ENCODE peak calls at places on chromosomes 16 and 17, in six cellular contexts. One of them, this sample, is unnamed.

GRCh38 chr16:51327001-51327400 is 175.9 kb upstream of the SALL1 start:
- DNase-seq in NCI-H1105: no peak
- DNase-seq in NCI-H1092 treated with DMSO at 0.1 percent for 48 hours: no peak
- DNase-seq in progenitor cell of endocrine pancreas: no peak
- DNase-seq in NCI-H2081: no peak
- DNase-seq in ELR: peak
- DNase-seq in this sample: peak

GRCh38 chr17:67027031-67027628 is 17.2 kb upstream of the CACNG1 start:
- DNase-seq in NCI-H1105: no peak
- DNase-seq in NCI-H1092 treated with DMSO at 0.1 percent for 48 hours: no peak
- DNase-seq in progenitor cell of endocrine pancreas: no peak
- DNase-seq in NCI-H2081: no peak
- DNase-seq in ELR: peak
- DNase-seq in this sample: peak

GRCh38 chr17:78901806-78902205 is 1.2 kb downstream of the CEP295NL start:
- DNase-seq in NCI-H1105: no peak
- DNase-seq in NCI-H1092 treated with DMSO at 0.1 percent for 48 hours: no peak
- DNase-seq in progenitor cell of endocrine pancreas: no peak
- DNase-seq in NCI-H2081: no peak
- DNase-seq in ELR: no peak
- DNase-seq in this sample: no peak

GRCh38 chr17:30291571-30292489 is at the start of gene BLMH:
- DNase-seq in NCI-H1105: peak
- DNase-seq in NCI-H1092 treated with DMSO at 0.1 percent for 48 hours: peak
- DNase-seq in progenitor cell of endocrine pancreas: peak
- DNase-seq in NCI-H2081: peak
- DNase-seq in ELR: peak
- DNase-seq in this sample: peak

GRCh38 chr17:51050291-51051033 is 70.2 kb downstream of the SPAG9 start:
- DNase-seq in NCI-H1105: no peak
- DNase-seq in NCI-H1092 treated with DMSO at 0.1 percent for 48 hours: no peak
- DNase-seq in progenitor cell of endocrine pancreas: no peak
- DNase-seq in NCI-H2081: no peak
- DNase-seq in ELR: peak
- DNase-seq in this sample: peak

GRCh38 chr17:77558846-77559626 is 399.5 kb upstream of the TNRC6C start:
- DNase-seq in NCI-H1105: no peak
- DNase-seq in NCI-H1092 treated with DMSO at 0.1 percent for 48 hours: no peak
- DNase-seq in progenitor cell of endocrine pancreas: no peak
- DNase-seq in NCI-H2081: no peak
- DNase-seq in ELR: peak
- DNase-seq in this sample: peak

GRCh38 chr17:31085563-31085962 is 9.2 kb upstream of the NF1 start:
- DNase-seq in NCI-H1105: no peak
- DNase-seq in NCI-H1092 treated with DMSO at 0.1 percent for 48 hours: no peak
- DNase-seq in progenitor cell of endocrine pancreas: no peak
- DNase-seq in NCI-H2081: no peak
- DNase-seq in ELR: peak
- DNase-seq in this sample: peak

GRCh38 chr16:59341368-59341767 is 607.3 kb upstream of the GOT2 start:
- DNase-seq in NCI-H1105: no peak
- DNase-seq in NCI-H1092 treated with DMSO at 0.1 percent for 48 hours: no peak
- DNase-seq in progenitor cell of endocrine pancreas: no peak
- DNase-seq in NCI-H2081: no peak
- DNase-seq in ELR: no peak
- DNase-seq in this sample: no peak

GRCh38 chr16:1773703-1774455 is 945 bp upstream of the MRPS34 start:
- DNase-seq in NCI-H1105: no peak
- DNase-seq in NCI-H1092 treated with DMSO at 0.1 percent for 48 hours: no peak
- DNase-seq in progenitor cell of endocrine pancreas: no peak
- DNase-seq in NCI-H2081: no peak
- DNase-seq in ELR: peak
- DNase-seq in this sample: peak

GRCh38 chr16:67541391-67542263 is 13.0 kb downstream of the RIPOR1 start:
- DNase-seq in NCI-H1105: no peak
- DNase-seq in NCI-H1092 treated with DMSO at 0.1 percent for 48 hours: peak
- DNase-seq in progenitor cell of endocrine pancreas: no peak
- DNase-seq in NCI-H2081: no peak
- DNase-seq in ELR: peak
- DNase-seq in this sample: peak

GRCh38 chr16:28105954-28106353 is 42.4 kb upstream of the GSG1L start:
- DNase-seq in NCI-H1105: no peak
- DNase-seq in NCI-H1092 treated with DMSO at 0.1 percent for 48 hours: no peak
- DNase-seq in progenitor cell of endocrine pancreas: no peak
- DNase-seq in NCI-H2081: no peak
- DNase-seq in ELR: no peak
- DNase-seq in this sample: no peak

GRCh38 chr16:1968146-1968953 is 1.7 kb downstream of the RNF151 start:
- DNase-seq in NCI-H1105: no peak
- DNase-seq in NCI-H1092 treated with DMSO at 0.1 percent for 48 hours: no peak
- DNase-seq in progenitor cell of endocrine pancreas: no peak
- DNase-seq in NCI-H2081: no peak
- DNase-seq in ELR: no peak
- DNase-seq in this sample: no peak

GRCh38 chr17:50219345-50219744 is 17.9 kb upstream of the COL1A1 start:
- DNase-seq in NCI-H1105: no peak
- DNase-seq in NCI-H1092 treated with DMSO at 0.1 percent for 48 hours: no peak
- DNase-seq in progenitor cell of endocrine pancreas: no peak
- DNase-seq in NCI-H2081: no peak
- DNase-seq in ELR: peak
- DNase-seq in this sample: peak

GRCh38 chr16:70685061-70685937 is 554 bp downstream of the MTSS2 start:
- DNase-seq in NCI-H1105: no peak
- DNase-seq in NCI-H1092 treated with DMSO at 0.1 percent for 48 hours: peak
- DNase-seq in progenitor cell of endocrine pancreas: no peak
- DNase-seq in NCI-H2081: no peak
- DNase-seq in ELR: peak
- DNase-seq in this sample: peak

GRCh38 chr17:66459811-66460270 is 157.4 kb downstream of the PRKCA start:
- DNase-seq in NCI-H1105: no peak
- DNase-seq in NCI-H1092 treated with DMSO at 0.1 percent for 48 hours: no peak
- DNase-seq in progenitor cell of endocrine pancreas: no peak
- DNase-seq in NCI-H2081: no peak
- DNase-seq in ELR: peak
- DNase-seq in this sample: peak

GRCh38 chr17:15185625-15185991 is 79.5 kb downstream of the PMP22 start:
- DNase-seq in NCI-H1105: no peak
- DNase-seq in NCI-H1092 treated with DMSO at 0.1 percent for 48 hours: no peak
- DNase-seq in progenitor cell of endocrine pancreas: no peak
- DNase-seq in NCI-H2081: no peak
- DNase-seq in ELR: no peak
- DNase-seq in this sample: peak

GRCh38 chr17:50908140-50908859 is 42.1 kb upstream of the TOB1 start:
- DNase-seq in NCI-H1105: no peak
- DNase-seq in NCI-H1092 treated with DMSO at 0.1 percent for 48 hours: no peak
- DNase-seq in progenitor cell of endocrine pancreas: no peak
- DNase-seq in NCI-H2081: no peak
- DNase-seq in ELR: no peak
- DNase-seq in this sample: peak

GRCh38 chr17:50096758-50097157 is 1.6 kb downstream of the PDK2 start:
- DNase-seq in NCI-H1105: no peak
- DNase-seq in NCI-H1092 treated with DMSO at 0.1 percent for 48 hours: no peak
- DNase-seq in progenitor cell of endocrine pancreas: no peak
- DNase-seq in NCI-H2081: no peak
- DNase-seq in ELR: no peak
- DNase-seq in this sample: no peak

GRCh38 chr17:6471531-6472465 is 27.5 kb downstream of the PIMREG start:
- DNase-seq in NCI-H1105: no peak
- DNase-seq in NCI-H1092 treated with DMSO at 0.1 percent for 48 hours: no peak
- DNase-seq in progenitor cell of endocrine pancreas: no peak
- DNase-seq in NCI-H2081: no peak
- DNase-seq in ELR: peak
- DNase-seq in this sample: peak

GRCh38 chr17:39628655-39629493 is 2.1 kb downstream of the PPP1R1B start:
- DNase-seq in NCI-H1105: no peak
- DNase-seq in NCI-H1092 treated with DMSO at 0.1 percent for 48 hours: no peak
- DNase-seq in progenitor cell of endocrine pancreas: no peak
- DNase-seq in NCI-H2081: peak
- DNase-seq in ELR: no peak
- DNase-seq in this sample: no peak